ENCODE peak calls at places on chromosomes 13 and 19, in four cellular contexts. One of them, this sample, is unnamed.

GRCh38 chr13:42333613-42334328 is 61.8 kb downstream of the AKAP11 start:
- DNase-seq in BJ: no peak
- DNase-seq in left lung: no peak
- DNase-seq in fibroblast of lung: peak; percentile 13
- DNase-seq in this sample: peak; percentile 45

GRCh38 chr13:99909836-99910619 is 61.5 kb downstream of the ZIC5 start:
- DNase-seq in fibroblast of lung: no peak
- DNase-seq in left lung: no peak
- DNase-seq in BJ: no peak
- DNase-seq in this sample: peak; percentile 38

GRCh38 chr19:8393871-8394250 is 3.7 kb downstream of the RAB11B start:
- DNase-seq in BJ: no peak
- DNase-seq in left lung: no peak
- DNase-seq in fibroblast of lung: no peak
- DNase-seq in this sample: no peak

GRCh38 chr19:30666301-30666803 is 294.2 kb downstream of the ZNF536 start:
- DNase-seq in left lung: no peak
- DNase-seq in BJ: no peak
- DNase-seq in fibroblast of lung: no peak
- DNase-seq in this sample: peak; percentile 44

GRCh38 chr19:39145180-39145953 is 19.8 kb downstream of the PAK4 start:
- DNase-seq in fibroblast of lung: no peak
- DNase-seq in BJ: no peak
- DNase-seq in left lung: no peak
- DNase-seq in this sample: no peak

GRCh38 chr13:28357247-28357825 is 137.6 kb downstream of the FLT1 start:
- DNase-seq in fibroblast of lung: no peak
- DNase-seq in BJ: no peak
- DNase-seq in left lung: no peak
- DNase-seq in this sample: no peak

GRCh38 chr19:40217027-40217810 is 965 bp downstream of the TTC9B start:
- DNase-seq in left lung: peak; percentile 56
- DNase-seq in fibroblast of lung: no peak
- DNase-seq in BJ: no peak
- DNase-seq in this sample: no peak

GRCh38 chr13:49627831-49628652 is at the start of gene ARL11:
- DNase-seq in left lung: peak; percentile 87
- DNase-seq in BJ: no peak
- DNase-seq in fibroblast of lung: no peak
- DNase-seq in this sample: no peak

GRCh38 chr19:5150902-5151741 is 182.2 kb downstream of the KDM4B start:
- DNase-seq in fibroblast of lung: no peak
- DNase-seq in BJ: no peak
- DNase-seq in left lung: no peak
- DNase-seq in this sample: no peak

GRCh38 chr19:42295831-42296525 is 6.0 kb upstream of the PRR19 start:
- DNase-seq in left lung: peak; percentile 77
- DNase-seq in fibroblast of lung: peak; percentile 31
- DNase-seq in BJ: no peak
- DNase-seq in this sample: peak; percentile 76

GRCh38 chr13:21871302-21871862 is 200.5 kb downstream of the FGF9 start:
- DNase-seq in BJ: no peak
- DNase-seq in left lung: no peak
- DNase-seq in fibroblast of lung: no peak
- DNase-seq in this sample: no peak

GRCh38 chr13:28409648-28410047 is 85.3 kb downstream of the FLT1 start:
- DNase-seq in BJ: no peak
- DNase-seq in left lung: no peak
- DNase-seq in fibroblast of lung: no peak
- DNase-seq in this sample: no peak

GRCh38 chr13:111460548-111461444 is 140.4 kb downstream of the TEX29 start:
- DNase-seq in left lung: no peak
- DNase-seq in fibroblast of lung: peak; percentile 33
- DNase-seq in BJ: no peak
- DNase-seq in this sample: peak; percentile 40

GRCh38 chr19:31613683-31614219 is 264.5 kb upstream of the TSHZ3 start:
- DNase-seq in BJ: no peak
- DNase-seq in fibroblast of lung: no peak
- DNase-seq in left lung: no peak
- DNase-seq in this sample: no peak

GRCh38 chr19:28242317-28242927 is 970.5 kb downstream of the UQCRFS1 start:
- DNase-seq in fibroblast of lung: peak; percentile 17
- DNase-seq in BJ: no peak
- DNase-seq in left lung: no peak
- DNase-seq in this sample: peak; percentile 0

GRCh38 chr19:720691-721160 is 12.0 kb downstream of the PALM start:
- DNase-seq in fibroblast of lung: no peak
- DNase-seq in BJ: no peak
- DNase-seq in left lung: no peak
- DNase-seq in this sample: no peak

GRCh38 chr19:9043524-9043923 is 33.3 kb upstream of the MUC16 start:
- DNase-seq in left lung: no peak
- DNase-seq in fibroblast of lung: peak; percentile 51
- DNase-seq in BJ: no peak
- DNase-seq in this sample: no peak

GRCh38 chr19:45500918-45501729 is 2.9 kb downstream of the PPM1N start:
- DNase-seq in BJ: no peak
- DNase-seq in left lung: no peak
- DNase-seq in fibroblast of lung: no peak
- DNase-seq in this sample: no peak

GRCh38 chr19:469833-470232 is 9.0 kb upstream of the SHC2 start:
- DNase-seq in fibroblast of lung: no peak
- DNase-seq in BJ: no peak
- DNase-seq in left lung: no peak
- DNase-seq in this sample: no peak

GRCh38 chr19:18098891-18099622 is 1.5 kb downstream of the MAST3 start:
- DNase-seq in fibroblast of lung: no peak
- DNase-seq in BJ: no peak
- DNase-seq in left lung: no peak
- DNase-seq in this sample: no peak

GRCh38 chr13:48892311-48892710 is 83.4 kb upstream of the FNDC3A start:
- DNase-seq in left lung: no peak
- DNase-seq in BJ: peak; percentile 38
- DNase-seq in fibroblast of lung: peak; percentile 91
- DNase-seq in this sample: peak; percentile 89

GRCh38 chr19:41657157-41657556 is 30.3 kb upstream of the CEACAM4 start:
- DNase-seq in BJ: no peak
- DNase-seq in left lung: no peak
- DNase-seq in fibroblast of lung: no peak
- DNase-seq in this sample: no peak

GRCh38 chr19:42290523-42291436 is 11.2 kb upstream of the PRR19 start:
- DNase-seq in left lung: no peak
- DNase-seq in BJ: no peak
- DNase-seq in fibroblast of lung: no peak
- DNase-seq in this sample: peak; percentile 26

GRCh38 chr13:26946675-26947342 is 186.2 kb upstream of the GPR12 start:
- DNase-seq in fibroblast of lung: peak; percentile 48
- DNase-seq in BJ: no peak
- DNase-seq in left lung: no peak
- DNase-seq in this sample: peak; percentile 59

GRCh38 chr19:8666814-8667405 is 31.7 kb downstream of the ACTL9 start:
- DNase-seq in left lung: no peak
- DNase-seq in BJ: no peak
- DNase-seq in fibroblast of lung: no peak
- DNase-seq in this sample: no peak

GRCh38 chr13:63938851-63939250 is 2523.2 kb upstream of the PCDH20 start:
- DNase-seq in BJ: peak; percentile 1
- DNase-seq in fibroblast of lung: peak; percentile 1
- DNase-seq in left lung: no peak
- DNase-seq in this sample: no peak

GRCh38 chr13:20173121-20173746 is 12.4 kb upstream of the GJA3 start:
- DNase-seq in fibroblast of lung: no peak
- DNase-seq in left lung: no peak
- DNase-seq in BJ: no peak
- DNase-seq in this sample: no peak

GRCh38 chr13:75326173-75327131 is 155.5 kb downstream of the TBC1D4 start:
- DNase-seq in left lung: no peak
- DNase-seq in fibroblast of lung: peak; percentile 60
- DNase-seq in BJ: no peak
- DNase-seq in this sample: no peak

GRCh38 chr13:106680796-106681482 is 113.0 kb upstream of the ARGLU1 start:
- DNase-seq in left lung: no peak
- DNase-seq in BJ: no peak
- DNase-seq in fibroblast of lung: no peak
- DNase-seq in this sample: no peak

GRCh38 chr13:46665243-46665629 is 112.3 kb downstream of the LRCH1 start:
- DNase-seq in fibroblast of lung: no peak
- DNase-seq in left lung: no peak
- DNase-seq in BJ: no peak
- DNase-seq in this sample: no peak

GRCh38 chr13:46667687-46668281 is 114.8 kb downstream of the LRCH1 start:
- DNase-seq in fibroblast of lung: no peak
- DNase-seq in BJ: no peak
- DNase-seq in left lung: no peak
- DNase-seq in this sample: no peak

GRCh38 chr13:46668302-46668720 is 115.3 kb downstream of the LRCH1 start:
- DNase-seq in fibroblast of lung: peak; percentile 92
- DNase-seq in left lung: peak; percentile 39
- DNase-seq in BJ: peak; percentile 54
- DNase-seq in this sample: peak; percentile 78

GRCh38 chr13:46665630-46666482 is 112.9 kb downstream of the LRCH1 start:
- DNase-seq in left lung: no peak
- DNase-seq in fibroblast of lung: no peak
- DNase-seq in BJ: no peak
- DNase-seq in this sample: no peak

DNA sequence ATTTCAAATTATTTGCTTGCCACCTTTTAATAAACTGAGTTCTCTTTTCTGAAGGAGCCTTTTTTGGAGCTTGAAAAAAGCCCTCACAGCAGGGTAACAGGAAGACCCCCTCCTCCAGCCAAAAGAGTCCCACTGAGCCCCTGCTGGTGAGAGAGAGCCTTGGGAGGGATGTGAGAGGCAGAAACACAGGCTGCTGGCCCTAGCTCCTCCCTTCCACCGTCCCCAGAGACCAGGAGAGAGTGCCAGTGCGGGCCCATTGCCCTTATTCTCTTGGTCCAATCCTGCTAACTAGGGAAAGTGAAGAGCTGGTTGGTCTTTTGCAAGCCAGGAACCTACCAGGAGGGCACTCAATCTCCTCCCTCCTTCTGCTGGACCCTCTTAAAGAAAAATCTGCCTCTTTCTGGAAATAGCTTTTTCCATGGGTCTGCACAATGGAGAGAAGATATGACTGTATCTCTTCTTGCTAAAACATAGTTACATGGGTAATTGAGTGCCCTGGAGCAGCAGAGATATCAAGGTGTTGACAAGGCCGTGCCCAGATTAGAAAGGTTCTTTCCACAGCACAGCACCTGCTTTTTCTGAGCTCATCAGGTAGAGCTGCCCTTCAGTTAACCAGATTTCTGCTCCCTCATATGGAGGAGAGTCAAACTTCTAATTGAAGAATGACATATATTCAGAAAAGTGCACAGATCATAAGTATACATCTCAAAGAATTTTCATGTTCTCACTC is 113.9 kb downstream of the LRCH1 start:
- DNase-seq in left lung: no peak
- DNase-seq in fibroblast of lung: no peak
- DNase-seq in BJ: no peak
- DNase-seq in this sample: no peak
- TF ChIP-seq CTCF in left lung: no peak
- TF ChIP-seq CTCF in fibroblast of lung: no peak
- TF ChIP-seq CTCF in BJ: no peak
- TF ChIP-seq CTCF in this sample: no peak

DNA sequence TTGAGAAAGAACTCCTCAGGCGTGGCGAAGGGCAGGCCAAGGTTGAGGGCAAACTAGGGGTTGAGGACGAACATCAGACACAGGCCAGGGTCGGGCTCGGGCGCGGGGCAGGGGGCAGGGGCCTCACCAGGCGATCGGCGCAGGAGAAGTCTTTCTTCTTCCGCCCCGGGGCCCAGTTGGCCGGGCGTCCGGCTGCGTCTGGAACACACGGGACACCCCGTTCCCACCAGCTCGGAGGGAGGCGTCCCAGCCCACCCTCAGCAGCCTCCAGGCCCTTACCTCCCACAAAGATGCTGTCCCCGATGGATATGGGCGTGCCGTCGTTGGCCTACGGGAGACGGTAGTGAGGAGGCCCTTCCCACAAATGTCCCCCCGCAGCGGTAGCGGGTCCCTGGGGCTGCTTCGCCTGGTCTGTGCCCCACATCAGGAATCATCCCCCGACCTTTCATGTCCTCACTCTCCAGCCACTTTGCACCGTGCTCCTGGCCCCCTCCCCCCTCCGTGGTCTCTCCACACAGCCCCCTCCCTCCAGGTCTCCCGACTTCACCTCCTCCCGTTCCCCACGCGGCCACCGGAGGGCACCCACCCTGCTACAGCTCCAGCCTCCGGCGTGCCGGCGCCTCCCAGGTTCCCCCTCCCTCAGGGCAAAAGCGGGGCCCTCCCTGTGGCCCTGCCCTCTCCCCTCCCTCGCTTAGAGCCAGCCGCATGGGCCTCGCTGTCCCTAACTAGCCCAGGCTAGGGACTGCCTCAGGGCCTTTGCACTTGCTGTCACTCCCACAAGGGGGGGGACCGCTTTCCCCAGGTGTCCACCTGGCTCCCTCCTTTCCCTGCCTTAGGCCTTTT is 4.7 kb downstream of the PNKP start:
- DNase-seq in fibroblast of lung: no peak
- DNase-seq in BJ: no peak
- DNase-seq in left lung: peak; percentile 36
- DNase-seq in this sample: no peak
- TF ChIP-seq CTCF in fibroblast of lung: no peak
- TF ChIP-seq CTCF in BJ: peak; percentile 39
- TF ChIP-seq CTCF in left lung: no peak
- TF ChIP-seq CTCF in this sample: no peak

DNA sequence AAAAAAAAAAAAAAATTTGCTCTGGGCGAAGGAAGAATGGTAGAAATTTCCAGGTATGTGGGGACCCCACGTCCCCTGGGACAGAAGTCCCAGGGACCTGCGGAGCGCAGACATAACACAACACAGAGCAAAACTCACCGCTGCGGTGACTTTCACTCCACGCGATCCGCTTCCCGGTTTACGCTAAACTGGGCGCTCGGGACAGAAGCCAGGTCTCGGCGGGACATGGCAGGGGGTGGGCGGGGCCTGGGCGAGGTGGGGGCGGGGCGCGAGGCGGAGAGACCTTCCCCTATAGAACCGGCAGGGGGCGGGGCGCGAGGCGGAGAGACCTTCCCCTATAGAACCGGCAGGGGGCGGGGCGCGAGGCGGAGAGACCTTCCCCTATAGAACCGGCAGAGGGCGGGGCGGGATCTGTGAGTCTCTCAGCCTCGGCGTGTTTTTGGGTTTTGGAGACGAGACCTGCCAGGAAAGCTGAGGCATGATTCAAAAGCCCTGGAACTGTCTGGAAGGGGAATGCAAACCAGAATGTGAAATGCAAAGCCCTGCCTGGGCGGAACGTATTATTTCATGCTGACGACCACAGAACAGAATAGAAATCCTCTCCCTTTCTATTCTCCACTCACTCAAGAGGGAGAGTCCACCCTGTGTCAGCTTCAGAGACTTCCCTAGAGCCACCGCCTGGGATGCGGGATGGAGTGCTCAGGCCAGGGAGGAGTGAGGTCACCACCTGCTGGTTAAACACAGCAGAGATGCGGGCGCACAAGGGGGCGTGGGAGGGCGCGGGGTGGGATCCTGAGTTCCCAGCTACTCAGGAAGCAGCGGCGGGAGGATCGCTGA is 20.2 kb upstream of the ERVV-1 start:
- DNase-seq in fibroblast of lung: peak; percentile 72
- DNase-seq in BJ: peak; percentile 6
- DNase-seq in left lung: peak; percentile 82
- DNase-seq in this sample: no peak
- TF ChIP-seq CTCF in fibroblast of lung: peak; percentile 38
- TF ChIP-seq CTCF in BJ: no peak
- TF ChIP-seq CTCF in left lung: peak; percentile 43
- TF ChIP-seq CTCF in this sample: peak; percentile 38

GRCh38 chr19:10895920-10896319 is 24.6 kb downstream of the CARM1 start:
- DNase-seq in fibroblast of lung: no peak
- DNase-seq in left lung: no peak
- DNase-seq in BJ: no peak
- DNase-seq in this sample: no peak
- TF ChIP-seq CTCF in fibroblast of lung: no peak
- TF ChIP-seq CTCF in left lung: no peak
- TF ChIP-seq CTCF in BJ: peak; percentile 12
- TF ChIP-seq CTCF in this sample: no peak